ENCODE peak calls at places on chromosomes 6 and 20, in four cellular contexts. V is right lobe of liver, J is esophagus muscularis mucosa, G is HCT116. W is an unnamed sample.

GRCh38 chr6:44082872-44083321 is 44.4 kb downstream of the MRPL14 start:
- DNase-seq in G (no peak), V (no peak), J (no peak), W (no peak)

GRCh38 chr6:3403244-3404154 is 53.4 kb downstream of the SLC22A23 start:
- DNase-seq in J (no peak), V (peak), G (no peak), W (peak)

GRCh38 chr6:70110128-70111022 is 192.5 kb downstream of the COL9A1 start:
- DNase-seq in V (no peak), J (no peak), G (no peak), W (no peak)

GRCh38 chr6:119002069-119002468 is 67.1 kb upstream of the MCM9 start:
- DNase-seq in J (no peak), V (no peak), G (no peak), W (no peak)

GRCh38 chr6:107185570-107185969 is 70.3 kb upstream of the BEND3 start:
- DNase-seq in G (no peak), V (no peak), J (no peak), W (no peak)

GRCh38 chr6:2877057-2877882 is 25.8 kb downstream of the SERPINB9 start:
- DNase-seq in G (no peak), J (peak), V (peak), W (no peak)

GRCh38 chr6:100257661-100258395 is 206.9 kb downstream of the SIM1 start:
- DNase-seq in J (no peak), V (no peak), G (peak), W (no peak)

GRCh38 chr6:91105532-91105931 is 518.7 kb upstream of the MAP3K7 start:
- DNase-seq in J (no peak), V (no peak), G (no peak), W (no peak)

GRCh38 chr6:35596448-35597442 is 84.0 kb upstream of the TULP1 start:
- DNase-seq in V (no peak), J (no peak), G (peak), W (no peak)
- H3K27ac ChIP-seq in V (no peak), J (peak), G (peak), W (peak)

GRCh38 chr20:10434832-10435812 is at the start of gene SLX4IP:
- DNase-seq in J (peak), V (peak), G (peak), W (peak)
- TF ChIP-seq POLR2A in J (no peak), V (peak), G (peak), W (peak)

GRCh38 chr6:79630400-79630882 is 688 bp upstream of the SH3BGRL2 start:
- DNase-seq in V (no peak), J (peak), G (no peak), W (no peak)
- H3K4me3 ChIP-seq in V (peak), J (peak), G (peak), W (no peak)

GRCh38 chr20:23670361-23670760 is 18.5 kb downstream of the CST4 start:
- DNase-seq in G (no peak), V (no peak), J (no peak), W (no peak)

GRCh38 chr20:23671479-23671878 is 17.4 kb downstream of the CST4 start:
- DNase-seq in G (no peak), V (no peak), J (peak), W (no peak)

GRCh38 chr20:23673209-23673608 is 15.6 kb downstream of the CST4 start:
- DNase-seq in V (no peak), J (no peak), G (no peak), W (no peak)

GRCh38 chr20:23669866-23670265 is 19.0 kb downstream of the CST4 start:
- DNase-seq in J (no peak), G (no peak), V (no peak), W (no peak)

GRCh38 chr20:23672158-23672557 is 16.7 kb downstream of the CST4 start:
- DNase-seq in V (no peak), J (no peak), G (no peak), W (no peak)
- H3K27ac ChIP-seq in V (no peak), J (no peak), G (no peak), W (no peak)

GRCh38 chr6:13873288-13874190 is 51.2 kb upstream of the RNF182 start:
- DNase-seq in G (peak), J (no peak), V (peak), W (peak)
- TF ChIP-seq POLR2A in G (no peak), J (no peak), V (no peak), W (no peak)

DNA sequence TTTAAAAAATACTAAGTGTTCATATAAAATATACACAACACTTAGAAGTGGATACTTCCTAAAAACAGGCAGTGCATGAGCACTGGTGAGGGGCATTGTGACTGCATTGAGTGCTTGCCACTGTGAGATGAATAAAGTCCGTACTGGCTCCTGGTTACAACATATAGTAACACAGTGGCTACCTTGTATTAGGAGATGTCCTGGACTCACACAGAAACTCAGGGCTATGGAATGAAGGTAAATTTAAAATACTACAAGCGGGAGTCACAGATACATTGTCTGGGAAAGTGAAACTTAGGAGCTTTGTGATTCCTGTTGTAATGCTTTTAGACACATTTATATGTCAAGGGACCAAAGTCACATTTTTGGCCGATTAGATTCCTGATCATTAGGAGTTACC is 36.5 kb upstream of the HLA-G start:
- DNase-seq in V (no peak), G (no peak), J (no peak), W (no peak)
- H3K4me3 ChIP-seq in V (no peak), G (no peak), J (no peak), W (no peak)

GRCh38 chr20:18005170-18005989 is 36.6 kb downstream of the MGME1 start:
- DNase-seq in V (no peak), J (no peak), G (no peak), W (peak)
- H3K27ac ChIP-seq in V (no peak), J (peak), G (no peak), W (no peak)

GRCh38 chr6:115055579-115055978 is 712.8 kb upstream of the HS3ST5 start:
- DNase-seq in J (no peak), V (no peak), G (no peak), W (no peak)
- TF ChIP-seq POLR2A in J (no peak), V (no peak), G (no peak), W (no peak)